ENCODE peak calls at places on chromosomes 3 and 15, in seven cellular contexts. One of them, this sample, is unnamed.
A peak's percentile ranks its signal among the peaks of the same experiment; 100 is the strongest.

GRCh38 chr3:169476289-169476688 is 187.2 kb downstream of the MECOM start:
- DNase-seq in hepatocyte: no peak
- DNase-seq in neuronal stem cell: no peak
- DNase-seq in heart right ventricle: no peak
- DNase-seq in PC-3: no peak
- DNase-seq in CD4-positive, alpha-beta memory T cell: no peak
- DNase-seq in pancreas: no peak
- DNase-seq in this sample: no peak

GRCh38 chr3:181715601-181716340 is 4.0 kb downstream of the SOX2 start:
- DNase-seq in hepatocyte: no peak
- DNase-seq in neuronal stem cell: no peak
- DNase-seq in heart right ventricle: no peak
- DNase-seq in PC-3: no peak
- DNase-seq in CD4-positive, alpha-beta memory T cell: no peak
- DNase-seq in pancreas: no peak
- DNase-seq in this sample: peak; percentile 91

GRCh38 chr3:53114412-53115074 is 15.7 kb downstream of the RFT1 start:
- DNase-seq in hepatocyte: no peak
- DNase-seq in neuronal stem cell: no peak
- DNase-seq in heart right ventricle: no peak
- DNase-seq in PC-3: peak; percentile 95
- DNase-seq in CD4-positive, alpha-beta memory T cell: no peak
- DNase-seq in pancreas: no peak
- DNase-seq in this sample: no peak

GRCh38 chr15:88898736-88899135 is 3.4 kb upstream of the HAPLN3 start:
- DNase-seq in hepatocyte: no peak
- DNase-seq in neuronal stem cell: no peak
- DNase-seq in heart right ventricle: no peak
- DNase-seq in PC-3: no peak
- DNase-seq in CD4-positive, alpha-beta memory T cell: no peak
- DNase-seq in pancreas: no peak
- DNase-seq in this sample: no peak

GRCh38 chr15:94346272-94346671 is 114.9 kb downstream of the MCTP2 start:
- DNase-seq in hepatocyte: no peak
- DNase-seq in neuronal stem cell: no peak
- DNase-seq in heart right ventricle: no peak
- DNase-seq in PC-3: peak; percentile 21
- DNase-seq in CD4-positive, alpha-beta memory T cell: no peak
- DNase-seq in pancreas: no peak
- DNase-seq in this sample: no peak

GRCh38 chr3:163622384-163622783 is 1455.9 kb downstream of the SI start:
- DNase-seq in hepatocyte: peak; percentile 27
- DNase-seq in neuronal stem cell: peak; percentile 49
- DNase-seq in heart right ventricle: no peak
- DNase-seq in PC-3: peak; percentile 63
- DNase-seq in CD4-positive, alpha-beta memory T cell: no peak
- DNase-seq in pancreas: no peak
- DNase-seq in this sample: peak; percentile 81

GRCh38 chr15:40927497-40928346 is 1.4 kb upstream of the DLL4 start:
- DNase-seq in hepatocyte: no peak
- DNase-seq in neuronal stem cell: no peak
- DNase-seq in heart right ventricle: no peak
- DNase-seq in PC-3: no peak
- DNase-seq in CD4-positive, alpha-beta memory T cell: no peak
- DNase-seq in pancreas: no peak
- DNase-seq in this sample: no peak

GRCh38 chr3:12489832-12490231 is 5.6 kb downstream of the TSEN2 start:
- DNase-seq in hepatocyte: no peak
- DNase-seq in neuronal stem cell: no peak
- DNase-seq in heart right ventricle: no peak
- DNase-seq in PC-3: no peak
- DNase-seq in CD4-positive, alpha-beta memory T cell: no peak
- DNase-seq in pancreas: no peak
- DNase-seq in this sample: no peak

GRCh38 chr3:54538346-54538745 is 389.5 kb downstream of the LRTM1 start:
- DNase-seq in hepatocyte: no peak
- DNase-seq in neuronal stem cell: no peak
- DNase-seq in heart right ventricle: no peak
- DNase-seq in PC-3: no peak
- DNase-seq in CD4-positive, alpha-beta memory T cell: no peak
- DNase-seq in pancreas: no peak
- DNase-seq in this sample: peak; percentile 51

GRCh38 chr3:14508966-14509795 is 31.0 kb downstream of the GRIP2 start:
- DNase-seq in hepatocyte: peak; percentile 77
- DNase-seq in neuronal stem cell: peak; percentile 78
- DNase-seq in heart right ventricle: peak; percentile 81
- DNase-seq in PC-3: peak; percentile 80
- DNase-seq in CD4-positive, alpha-beta memory T cell: peak; percentile 43
- DNase-seq in pancreas: peak; percentile 29
- DNase-seq in this sample: peak; percentile 87

GRCh38 chr3:162295323-162295983 is 798.8 kb downstream of the OTOL1 start:
- DNase-seq in hepatocyte: peak; percentile 38
- DNase-seq in neuronal stem cell: no peak
- DNase-seq in heart right ventricle: no peak
- DNase-seq in PC-3: peak; percentile 97
- DNase-seq in CD4-positive, alpha-beta memory T cell: no peak
- DNase-seq in pancreas: no peak
- DNase-seq in this sample: no peak

GRCh38 chr3:52055537-52056351 is 627 bp downstream of the DUSP7 start:
- DNase-seq in hepatocyte: peak; percentile 82
- DNase-seq in neuronal stem cell: no peak
- DNase-seq in heart right ventricle: peak; percentile 57
- DNase-seq in PC-3: peak; percentile 51
- DNase-seq in CD4-positive, alpha-beta memory T cell: peak; percentile 57
- DNase-seq in pancreas: peak; percentile 33
- DNase-seq in this sample: peak; percentile 91

GRCh38 chr15:71790081-71790480 is 20.3 kb upstream of the NR2E3 start:
- DNase-seq in hepatocyte: peak; percentile 69
- DNase-seq in neuronal stem cell: no peak
- DNase-seq in heart right ventricle: no peak
- DNase-seq in PC-3: peak; percentile 88
- DNase-seq in CD4-positive, alpha-beta memory T cell: no peak
- DNase-seq in pancreas: no peak
- DNase-seq in this sample: no peak

GRCh38 chr3:138325990-138326389 is 3.7 kb downstream of the NME9 start:
- DNase-seq in hepatocyte: no peak
- DNase-seq in neuronal stem cell: no peak
- DNase-seq in heart right ventricle: no peak
- DNase-seq in PC-3: no peak
- DNase-seq in CD4-positive, alpha-beta memory T cell: no peak
- DNase-seq in pancreas: no peak
- DNase-seq in this sample: no peak

GRCh38 chr3:5021571-5022092 is 42.4 kb downstream of the BHLHE40 start:
- DNase-seq in hepatocyte: no peak
- DNase-seq in neuronal stem cell: no peak
- DNase-seq in heart right ventricle: no peak
- DNase-seq in PC-3: peak; percentile 96
- DNase-seq in CD4-positive, alpha-beta memory T cell: no peak
- DNase-seq in pancreas: no peak
- DNase-seq in this sample: no peak

GRCh38 chr3:32113981-32114566 is 7.7 kb downstream of the GPD1L start:
- DNase-seq in hepatocyte: no peak
- DNase-seq in neuronal stem cell: no peak
- DNase-seq in heart right ventricle: no peak
- DNase-seq in PC-3: no peak
- DNase-seq in CD4-positive, alpha-beta memory T cell: no peak
- DNase-seq in pancreas: no peak
- DNase-seq in this sample: no peak

GRCh38 chr3:133670525-133670995 is 8.8 kb upstream of the TOPBP1 start:
- DNase-seq in hepatocyte: no peak
- DNase-seq in neuronal stem cell: no peak
- DNase-seq in heart right ventricle: no peak
- DNase-seq in PC-3: no peak
- DNase-seq in CD4-positive, alpha-beta memory T cell: no peak
- DNase-seq in pancreas: no peak
- DNase-seq in this sample: no peak

GRCh38 chr3:187708696-187709095 is 6.3 kb upstream of the RTP2 start:
- DNase-seq in hepatocyte: no peak
- DNase-seq in neuronal stem cell: no peak
- DNase-seq in heart right ventricle: no peak
- DNase-seq in PC-3: no peak
- DNase-seq in CD4-positive, alpha-beta memory T cell: no peak
- DNase-seq in pancreas: no peak
- DNase-seq in this sample: no peak

GRCh38 chr3:187717572-187717971 is 15.2 kb upstream of the RTP2 start:
- DNase-seq in hepatocyte: no peak
- DNase-seq in neuronal stem cell: no peak
- DNase-seq in heart right ventricle: no peak
- DNase-seq in PC-3: no peak
- DNase-seq in CD4-positive, alpha-beta memory T cell: no peak
- DNase-seq in pancreas: no peak
- DNase-seq in this sample: no peak

GRCh38 chr3:187709155-187709554 is 6.8 kb upstream of the RTP2 start:
- DNase-seq in hepatocyte: no peak
- DNase-seq in neuronal stem cell: no peak
- DNase-seq in heart right ventricle: no peak
- DNase-seq in PC-3: peak; percentile 25
- DNase-seq in CD4-positive, alpha-beta memory T cell: no peak
- DNase-seq in pancreas: no peak
- DNase-seq in this sample: peak; percentile 34

GRCh38 chr3:187714404-187714979 is 12.1 kb upstream of the RTP2 start:
- DNase-seq in hepatocyte: peak; percentile 84
- DNase-seq in neuronal stem cell: peak; percentile 73
- DNase-seq in heart right ventricle: no peak
- DNase-seq in PC-3: peak; percentile 92
- DNase-seq in CD4-positive, alpha-beta memory T cell: peak; percentile 70
- DNase-seq in pancreas: peak; percentile 63
- DNase-seq in this sample: peak; percentile 78

GRCh38 chr3:187713504-187713903 is 11.1 kb upstream of the RTP2 start:
- DNase-seq in hepatocyte: no peak
- DNase-seq in neuronal stem cell: no peak
- DNase-seq in heart right ventricle: no peak
- DNase-seq in PC-3: peak; percentile 61
- DNase-seq in CD4-positive, alpha-beta memory T cell: peak; percentile 58
- DNase-seq in pancreas: no peak
- DNase-seq in this sample: no peak
- H3K9me3 ChIP-seq in hepatocyte: no peaks in the 10 kb centered on the region
- H3K9me3 ChIP-seq in neuronal stem cell: no peaks in the 10 kb centered on the region
- H3K9me3 ChIP-seq in heart right ventricle: no peaks in the 10 kb centered on the region
- H3K9me3 ChIP-seq in PC-3: no peaks in the 10 kb centered on the region
- H3K9me3 ChIP-seq in CD4-positive, alpha-beta memory T cell: no peaks in the 10 kb centered on the region
- H3K9me3 ChIP-seq in pancreas: no peaks in the 10 kb centered on the region
- H3K9me3 ChIP-seq in this sample: no peaks in the 10 kb centered on the region

DNA sequence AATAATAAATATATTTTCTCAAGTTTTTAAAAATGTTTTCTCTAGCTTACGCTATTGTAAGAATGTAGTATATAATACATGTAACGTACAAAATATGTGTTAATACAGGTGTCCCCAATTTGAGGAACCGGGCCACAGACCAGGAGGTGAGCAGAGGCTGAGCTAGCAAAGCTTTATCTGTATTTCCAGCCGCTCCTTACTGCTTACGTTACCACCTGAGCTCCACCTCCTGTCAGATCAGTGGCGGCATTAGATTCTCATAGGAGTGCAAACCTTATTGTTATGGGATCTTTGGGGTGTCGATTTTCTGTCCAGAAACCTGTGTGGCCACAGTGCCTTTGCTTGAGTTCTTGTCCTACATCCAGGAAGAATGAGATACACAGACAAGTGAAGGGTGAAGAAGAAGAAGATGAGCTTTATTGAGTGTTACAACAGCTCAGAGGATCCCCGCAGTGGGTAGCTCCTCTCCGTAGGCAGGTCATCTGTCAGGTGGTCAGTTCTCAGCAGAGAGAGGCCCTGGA is 9.9 kb upstream of the TRIM59 start:
- DNase-seq in hepatocyte: no peak
- DNase-seq in neuronal stem cell: no peak
- DNase-seq in heart right ventricle: no peak
- DNase-seq in PC-3: no peak
- DNase-seq in CD4-positive, alpha-beta memory T cell: no peak
- DNase-seq in pancreas: no peak
- DNase-seq in this sample: no peak
- H3K9me3 ChIP-seq in hepatocyte: no peaks in the 10 kb centered on the region
- H3K9me3 ChIP-seq in neuronal stem cell: peaks cover 3% of the 10 kb centered on the region
- H3K9me3 ChIP-seq in heart right ventricle: no peaks in the 10 kb centered on the region
- H3K9me3 ChIP-seq in PC-3: no peaks in the 10 kb centered on the region
- H3K9me3 ChIP-seq in CD4-positive, alpha-beta memory T cell: no peaks in the 10 kb centered on the region
- H3K9me3 ChIP-seq in pancreas: no peaks in the 10 kb centered on the region
- H3K9me3 ChIP-seq in this sample: no peaks in the 10 kb centered on the region

GRCh38 chr15:25070357-25070963 is 115.7 kb downstream of the SNRPN start:
- DNase-seq in hepatocyte: no peak
- DNase-seq in neuronal stem cell: no peak
- DNase-seq in heart right ventricle: no peak
- DNase-seq in PC-3: no peak
- DNase-seq in CD4-positive, alpha-beta memory T cell: no peak
- DNase-seq in pancreas: no peak
- DNase-seq in this sample: no peak
- H3K9me3 ChIP-seq in hepatocyte: peaks cover 63% of the 10 kb centered on the region
- H3K9me3 ChIP-seq in neuronal stem cell: peaks cover 100% of the 10 kb centered on the region
- H3K9me3 ChIP-seq in heart right ventricle: peaks cover 100% of the 10 kb centered on the region
- H3K9me3 ChIP-seq in PC-3: peaks cover 94% of the 10 kb centered on the region
- H3K9me3 ChIP-seq in CD4-positive, alpha-beta memory T cell: peaks cover 99% of the 10 kb centered on the region
- H3K9me3 ChIP-seq in pancreas: peaks cover 30% of the 10 kb centered on the region
- H3K9me3 ChIP-seq in this sample: peaks cover 55% of the 10 kb centered on the region

GRCh38 chr15:24746094-24746493 is 70.5 kb downstream of the NPAP1 start:
- DNase-seq in hepatocyte: no peak
- DNase-seq in neuronal stem cell: no peak
- DNase-seq in heart right ventricle: no peak
- DNase-seq in PC-3: peak; percentile 64
- DNase-seq in CD4-positive, alpha-beta memory T cell: no peak
- DNase-seq in pancreas: no peak
- DNase-seq in this sample: no peak

GRCh38 chr15:24747376-24747775 is 71.8 kb downstream of the NPAP1 start:
- DNase-seq in hepatocyte: no peak
- DNase-seq in neuronal stem cell: no peak
- DNase-seq in heart right ventricle: no peak
- DNase-seq in PC-3: no peak
- DNase-seq in CD4-positive, alpha-beta memory T cell: no peak
- DNase-seq in pancreas: no peak
- DNase-seq in this sample: no peak

GRCh38 chr15:24748812-24749439 is 73.4 kb downstream of the NPAP1 start:
- DNase-seq in hepatocyte: no peak
- DNase-seq in neuronal stem cell: no peak
- DNase-seq in heart right ventricle: no peak
- DNase-seq in PC-3: no peak
- DNase-seq in CD4-positive, alpha-beta memory T cell: no peak
- DNase-seq in pancreas: no peak
- DNase-seq in this sample: no peak

DNA sequence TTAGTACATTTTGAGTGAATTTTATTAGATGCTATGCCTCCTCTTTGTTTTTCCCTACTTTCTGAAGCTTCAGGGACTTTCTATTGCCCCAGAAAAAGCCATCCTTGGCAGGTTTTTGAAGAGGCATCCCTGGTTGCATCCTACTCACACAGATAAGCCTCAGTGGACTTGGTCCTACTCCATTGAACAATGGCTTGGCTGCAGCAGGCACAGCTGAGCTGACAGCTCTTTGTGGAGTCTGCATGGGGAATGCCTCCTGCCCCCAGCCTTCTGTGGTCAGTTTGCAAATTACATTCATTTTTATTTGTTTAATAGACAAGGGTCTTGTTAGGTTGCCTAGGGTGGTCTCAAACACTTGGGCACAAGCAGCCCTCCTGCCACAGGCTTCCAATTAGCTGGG is 69.7 kb downstream of the NPAP1 start:
- DNase-seq in hepatocyte: no peak
- DNase-seq in neuronal stem cell: peak; percentile 29
- DNase-seq in heart right ventricle: no peak
- DNase-seq in PC-3: no peak
- DNase-seq in CD4-positive, alpha-beta memory T cell: no peak
- DNase-seq in pancreas: no peak
- DNase-seq in this sample: peak; percentile 38
- H3K9me3 ChIP-seq in hepatocyte: no peaks in the 10 kb centered on the region
- H3K9me3 ChIP-seq in neuronal stem cell: peaks cover 6% of the 10 kb centered on the region
- H3K9me3 ChIP-seq in heart right ventricle: peaks cover 20% of the 10 kb centered on the region
- H3K9me3 ChIP-seq in PC-3: peaks cover 9% of the 10 kb centered on the region
- H3K9me3 ChIP-seq in CD4-positive, alpha-beta memory T cell: no peaks in the 10 kb centered on the region
- H3K9me3 ChIP-seq in pancreas: no peaks in the 10 kb centered on the region
- H3K9me3 ChIP-seq in this sample: no peaks in the 10 kb centered on the region

This sample was measured in neural progenitor cell.